ENCODE peak calls at places on chromosomes 6 and 20, in seven cellular contexts. One of them, this sample, is unnamed.

GRCh38 chr20:25364879-25365699 is 25.5 kb downstream of the ABHD12 start:
- DNase-seq in NAMALWA: no peak
- DNase-seq in bronchial epithelial cell: peak
- DNase-seq in cardiac muscle cell: no peak
- DNase-seq in adrenal gland: no peak
- DNase-seq in SHP77: no peak
- DNase-seq in cerebellar cortex: no peak
- DNase-seq in this sample: no peak

GRCh38 chr6:112690497-112691202 is 343.5 kb downstream of the RFPL4B start:
- DNase-seq in adrenal gland: no peak
- DNase-seq in bronchial epithelial cell: peak
- DNase-seq in cerebellar cortex: no peak
- DNase-seq in NAMALWA: no peak
- DNase-seq in SHP77: peak
- DNase-seq in cardiac muscle cell: peak
- DNase-seq in this sample: peak

GRCh38 chr6:54102239-54102638 is 9.0 kb upstream of the MLIP start:
- DNase-seq in bronchial epithelial cell: no peak
- DNase-seq in adrenal gland: no peak
- DNase-seq in cardiac muscle cell: no peak
- DNase-seq in SHP77: no peak
- DNase-seq in NAMALWA: no peak
- DNase-seq in cerebellar cortex: no peak
- DNase-seq in this sample: no peak

GRCh38 chr6:168101201-168102092 is 22.4 kb upstream of the FRMD1 start:
- DNase-seq in cardiac muscle cell: no peak
- DNase-seq in NAMALWA: no peak
- DNase-seq in adrenal gland: no peak
- DNase-seq in SHP77: no peak
- DNase-seq in cerebellar cortex: no peak
- DNase-seq in bronchial epithelial cell: no peak
- DNase-seq in this sample: no peak

GRCh38 chr20:62064788-62065668 is 653 bp downstream of the TAF4 start:
- DNase-seq in cardiac muscle cell: no peak
- DNase-seq in cerebellar cortex: no peak
- DNase-seq in SHP77: peak
- DNase-seq in bronchial epithelial cell: no peak
- DNase-seq in NAMALWA: no peak
- DNase-seq in adrenal gland: no peak
- DNase-seq in this sample: no peak

GRCh38 chr6:146887447-146888077 is 288.8 kb downstream of the ADGB start:
- DNase-seq in NAMALWA: no peak
- DNase-seq in cardiac muscle cell: peak
- DNase-seq in SHP77: no peak
- DNase-seq in cerebellar cortex: no peak
- DNase-seq in adrenal gland: no peak
- DNase-seq in bronchial epithelial cell: no peak
- DNase-seq in this sample: no peak

GRCh38 chr6:113636357-113636824 is 220.8 kb upstream of the MARCKS start:
- DNase-seq in adrenal gland: no peak
- DNase-seq in SHP77: no peak
- DNase-seq in NAMALWA: no peak
- DNase-seq in cerebellar cortex: no peak
- DNase-seq in bronchial epithelial cell: peak
- DNase-seq in cardiac muscle cell: peak
- DNase-seq in this sample: no peak

GRCh38 chr6:53161481-53162009 is 12.9 kb upstream of the GCM1 start:
- DNase-seq in SHP77: no peak
- DNase-seq in adrenal gland: no peak
- DNase-seq in cerebellar cortex: no peak
- DNase-seq in bronchial epithelial cell: no peak
- DNase-seq in cardiac muscle cell: no peak
- DNase-seq in NAMALWA: no peak
- DNase-seq in this sample: no peak

GRCh38 chr6:127420558-127420957 is 38.6 kb downstream of the KIAA0408 start:
- DNase-seq in cardiac muscle cell: peak
- DNase-seq in cerebellar cortex: peak
- DNase-seq in bronchial epithelial cell: peak
- DNase-seq in adrenal gland: peak
- DNase-seq in SHP77: peak
- DNase-seq in NAMALWA: peak
- DNase-seq in this sample: peak

GRCh38 chr6:116461563-116462507 is 660 bp downstream of the CALHM6 start:
- DNase-seq in cerebellar cortex: no peak
- DNase-seq in NAMALWA: no peak
- DNase-seq in cardiac muscle cell: peak
- DNase-seq in adrenal gland: peak
- DNase-seq in SHP77: no peak
- DNase-seq in bronchial epithelial cell: no peak
- DNase-seq in this sample: peak

GRCh38 chr6:14713561-14713960 is 532.3 kb upstream of the JARID2 start:
- DNase-seq in SHP77: no peak
- DNase-seq in cardiac muscle cell: no peak
- DNase-seq in bronchial epithelial cell: no peak
- DNase-seq in adrenal gland: no peak
- DNase-seq in cerebellar cortex: no peak
- DNase-seq in NAMALWA: no peak
- DNase-seq in this sample: no peak

GRCh38 chr20:17615645-17616479 is 46.0 kb downstream of the DSTN start:
- DNase-seq in SHP77: peak
- DNase-seq in cerebellar cortex: no peak
- DNase-seq in adrenal gland: no peak
- DNase-seq in NAMALWA: no peak
- DNase-seq in cardiac muscle cell: no peak
- DNase-seq in bronchial epithelial cell: no peak
- DNase-seq in this sample: no peak

GRCh38 chr20:57133926-57134650 is 132.4 kb downstream of the BMP7 start:
- DNase-seq in NAMALWA: no peak
- DNase-seq in bronchial epithelial cell: no peak
- DNase-seq in cerebellar cortex: no peak
- DNase-seq in cardiac muscle cell: no peak
- DNase-seq in adrenal gland: no peak
- DNase-seq in SHP77: no peak
- DNase-seq in this sample: no peak

GRCh38 chr6:42978487-42978792 is 541 bp downstream of the PEX6 start:
- DNase-seq in NAMALWA: no peak
- DNase-seq in bronchial epithelial cell: no peak
- DNase-seq in SHP77: peak
- DNase-seq in cardiac muscle cell: peak
- DNase-seq in adrenal gland: peak
- DNase-seq in cerebellar cortex: no peak
- DNase-seq in this sample: peak

GRCh38 chr6:148398244-148398643 is 55.6 kb downstream of the SASH1 start:
- DNase-seq in SHP77: no peak
- DNase-seq in cerebellar cortex: no peak
- DNase-seq in NAMALWA: no peak
- DNase-seq in cardiac muscle cell: no peak
- DNase-seq in adrenal gland: no peak
- DNase-seq in bronchial epithelial cell: no peak
- DNase-seq in this sample: no peak

GRCh38 chr6:139919107-139920026 is 544.9 kb upstream of the CITED2 start:
- DNase-seq in cerebellar cortex: peak
- DNase-seq in NAMALWA: peak
- DNase-seq in bronchial epithelial cell: no peak
- DNase-seq in adrenal gland: no peak
- DNase-seq in cardiac muscle cell: no peak
- DNase-seq in SHP77: no peak
- DNase-seq in this sample: no peak

GRCh38 chr20:25038103-25038410 is 19.9 kb downstream of the ACSS1 start:
- DNase-seq in cardiac muscle cell: no peak
- DNase-seq in bronchial epithelial cell: no peak
- DNase-seq in SHP77: no peak
- DNase-seq in NAMALWA: no peak
- DNase-seq in cerebellar cortex: no peak
- DNase-seq in adrenal gland: no peak
- DNase-seq in this sample: no peak